ENCODE peak calls at places on chromosomes 5 and 9, in eight cellular contexts. One of them, this sample, is unnamed.
A peak's percentile ranks its signal among the peaks of the same experiment; 100 is the strongest.

GRCh38 chr5:140243855-140244254 is 59.0 kb downstream of the PFDN1 start:
- DNase-seq in NCI-H1092: peak; percentile 88
- DNase-seq in EH: no peak
- DNase-seq in GM12891: no peak
- DNase-seq in KBM-7: no peak
- DNase-seq in effector memory CD8-positive, alpha-beta T cell: no peak
- DNase-seq in T-cell: no peak
- DNase-seq in stimulated activated CD4-positive, alpha-beta T cell treated with anti-CD3 and anti-CD28 coated beads, Interleukin-4, amount 100 ng/mL, for 4 hours: no peak
- DNase-seq in this sample: no peak

GRCh38 chr5:176596069-176596656 is 13.8 kb downstream of the GPRIN1 start:
- DNase-seq in NCI-H1092: no peak
- DNase-seq in EH: no peak
- DNase-seq in GM12891: no peak
- DNase-seq in KBM-7: no peak
- DNase-seq in effector memory CD8-positive, alpha-beta T cell: no peak
- DNase-seq in T-cell: no peak
- DNase-seq in stimulated activated CD4-positive, alpha-beta T cell treated with anti-CD3 and anti-CD28 coated beads, Interleukin-4, amount 100 ng/mL, for 4 hours: no peak
- DNase-seq in this sample: no peak

GRCh38 chr5:56516034-56516433 is 282.9 kb upstream of the ANKRD55 start:
- DNase-seq in NCI-H1092: no peak
- DNase-seq in EH: no peak
- DNase-seq in GM12891: no peak
- DNase-seq in KBM-7: no peak
- DNase-seq in effector memory CD8-positive, alpha-beta T cell: no peak
- DNase-seq in T-cell: no peak
- DNase-seq in stimulated activated CD4-positive, alpha-beta T cell treated with anti-CD3 and anti-CD28 coated beads, Interleukin-4, amount 100 ng/mL, for 4 hours: no peak
- DNase-seq in this sample: no peak

GRCh38 chr9:110214553-110214952 is 6.6 kb upstream of the C9orf152 start:
- DNase-seq in NCI-H1092: no peak
- DNase-seq in EH: no peak
- DNase-seq in GM12891: no peak
- DNase-seq in KBM-7: no peak
- DNase-seq in effector memory CD8-positive, alpha-beta T cell: no peak
- DNase-seq in T-cell: no peak
- DNase-seq in stimulated activated CD4-positive, alpha-beta T cell treated with anti-CD3 and anti-CD28 coated beads, Interleukin-4, amount 100 ng/mL, for 4 hours: no peak
- DNase-seq in this sample: no peak

GRCh38 chr5:168713051-168713450 is 133.9 kb upstream of the PANK3 start:
- DNase-seq in NCI-H1092: no peak
- DNase-seq in EH: no peak
- DNase-seq in GM12891: no peak
- DNase-seq in KBM-7: no peak
- DNase-seq in effector memory CD8-positive, alpha-beta T cell: no peak
- DNase-seq in T-cell: no peak
- DNase-seq in stimulated activated CD4-positive, alpha-beta T cell treated with anti-CD3 and anti-CD28 coated beads, Interleukin-4, amount 100 ng/mL, for 4 hours: no peak
- DNase-seq in this sample: no peak

GRCh38 chr9:94948567-94949235 is 222.2 kb downstream of the AOPEP start:
- DNase-seq in NCI-H1092: no peak
- DNase-seq in EH: no peak
- DNase-seq in GM12891: no peak
- DNase-seq in KBM-7: no peak
- DNase-seq in effector memory CD8-positive, alpha-beta T cell: no peak
- DNase-seq in T-cell: no peak
- DNase-seq in stimulated activated CD4-positive, alpha-beta T cell treated with anti-CD3 and anti-CD28 coated beads, Interleukin-4, amount 100 ng/mL, for 4 hours: no peak
- DNase-seq in this sample: no peak

GRCh38 chr5:127942246-127943060 is 141.1 kb upstream of the SLC12A2 start:
- DNase-seq in NCI-H1092: no peak
- DNase-seq in EH: peak; percentile 61
- DNase-seq in GM12891: no peak
- DNase-seq in KBM-7: no peak
- DNase-seq in effector memory CD8-positive, alpha-beta T cell: no peak
- DNase-seq in T-cell: no peak
- DNase-seq in stimulated activated CD4-positive, alpha-beta T cell treated with anti-CD3 and anti-CD28 coated beads, Interleukin-4, amount 100 ng/mL, for 4 hours: no peak
- DNase-seq in this sample: no peak

GRCh38 chr5:146766013-146766412 is 112.5 kb downstream of the PPP2R2B start:
- DNase-seq in NCI-H1092: no peak
- DNase-seq in EH: peak; percentile 1
- DNase-seq in GM12891: no peak
- DNase-seq in KBM-7: no peak
- DNase-seq in effector memory CD8-positive, alpha-beta T cell: no peak
- DNase-seq in T-cell: no peak
- DNase-seq in stimulated activated CD4-positive, alpha-beta T cell treated with anti-CD3 and anti-CD28 coated beads, Interleukin-4, amount 100 ng/mL, for 4 hours: no peak
- DNase-seq in this sample: no peak

GRCh38 chr9:124062172-124062571 is 50.6 kb downstream of the LHX2 start:
- DNase-seq in NCI-H1092: no peak
- DNase-seq in EH: no peak
- DNase-seq in GM12891: no peak
- DNase-seq in KBM-7: no peak
- DNase-seq in effector memory CD8-positive, alpha-beta T cell: no peak
- DNase-seq in T-cell: no peak
- DNase-seq in stimulated activated CD4-positive, alpha-beta T cell treated with anti-CD3 and anti-CD28 coated beads, Interleukin-4, amount 100 ng/mL, for 4 hours: no peak
- DNase-seq in this sample: no peak

GRCh38 chr5:149796025-149796424 is 65.9 kb downstream of the PPARGC1B start:
- DNase-seq in NCI-H1092: no peak
- DNase-seq in EH: peak; percentile 41
- DNase-seq in GM12891: no peak
- DNase-seq in KBM-7: no peak
- DNase-seq in effector memory CD8-positive, alpha-beta T cell: no peak
- DNase-seq in T-cell: no peak
- DNase-seq in stimulated activated CD4-positive, alpha-beta T cell treated with anti-CD3 and anti-CD28 coated beads, Interleukin-4, amount 100 ng/mL, for 4 hours: no peak
- DNase-seq in this sample: no peak

GRCh38 chr5:1546556-1546955 is 22.8 kb upstream of the LPCAT1 start:
- DNase-seq in NCI-H1092: no peak
- DNase-seq in EH: no peak
- DNase-seq in GM12891: no peak
- DNase-seq in KBM-7: no peak
- DNase-seq in effector memory CD8-positive, alpha-beta T cell: no peak
- DNase-seq in T-cell: no peak
- DNase-seq in stimulated activated CD4-positive, alpha-beta T cell treated with anti-CD3 and anti-CD28 coated beads, Interleukin-4, amount 100 ng/mL, for 4 hours: no peak
- DNase-seq in this sample: no peak

GRCh38 chr5:153267506-153267905 is 223.0 kb upstream of the GRIA1 start:
- DNase-seq in NCI-H1092: no peak
- DNase-seq in EH: no peak
- DNase-seq in GM12891: no peak
- DNase-seq in KBM-7: no peak
- DNase-seq in effector memory CD8-positive, alpha-beta T cell: no peak
- DNase-seq in T-cell: no peak
- DNase-seq in stimulated activated CD4-positive, alpha-beta T cell treated with anti-CD3 and anti-CD28 coated beads, Interleukin-4, amount 100 ng/mL, for 4 hours: no peak
- DNase-seq in this sample: no peak

GRCh38 chr9:38233343-38233742 is 159.2 kb upstream of the ALDH1B1 start:
- DNase-seq in NCI-H1092: no peak
- DNase-seq in EH: no peak
- DNase-seq in GM12891: no peak
- DNase-seq in KBM-7: no peak
- DNase-seq in effector memory CD8-positive, alpha-beta T cell: no peak
- DNase-seq in T-cell: no peak
- DNase-seq in stimulated activated CD4-positive, alpha-beta T cell treated with anti-CD3 and anti-CD28 coated beads, Interleukin-4, amount 100 ng/mL, for 4 hours: no peak
- DNase-seq in this sample: no peak

GRCh38 chr5:116404792-116405191 is 169.8 kb downstream of the SEMA6A start:
- DNase-seq in NCI-H1092: no peak
- DNase-seq in EH: no peak
- DNase-seq in GM12891: no peak
- DNase-seq in KBM-7: no peak
- DNase-seq in effector memory CD8-positive, alpha-beta T cell: no peak
- DNase-seq in T-cell: no peak
- DNase-seq in stimulated activated CD4-positive, alpha-beta T cell treated with anti-CD3 and anti-CD28 coated beads, Interleukin-4, amount 100 ng/mL, for 4 hours: no peak
- DNase-seq in this sample: no peak

GRCh38 chr5:102314328-102314727 is 18.2 kb upstream of the SLCO4C1 start:
- DNase-seq in NCI-H1092: no peak
- DNase-seq in EH: no peak
- DNase-seq in GM12891: no peak
- DNase-seq in KBM-7: no peak
- DNase-seq in effector memory CD8-positive, alpha-beta T cell: no peak
- DNase-seq in T-cell: no peak
- DNase-seq in stimulated activated CD4-positive, alpha-beta T cell treated with anti-CD3 and anti-CD28 coated beads, Interleukin-4, amount 100 ng/mL, for 4 hours: no peak
- DNase-seq in this sample: no peak

GRCh38 chr9:21778300-21778699 is 24.1 kb upstream of the MTAP start:
- DNase-seq in NCI-H1092: no peak
- DNase-seq in EH: peak; percentile 81
- DNase-seq in GM12891: no peak
- DNase-seq in KBM-7: no peak
- DNase-seq in effector memory CD8-positive, alpha-beta T cell: no peak
- DNase-seq in T-cell: no peak
- DNase-seq in stimulated activated CD4-positive, alpha-beta T cell treated with anti-CD3 and anti-CD28 coated beads, Interleukin-4, amount 100 ng/mL, for 4 hours: no peak
- DNase-seq in this sample: no peak

GRCh38 chr9:35908484-35909125 is 685 bp upstream of the SPAAR start:
- DNase-seq in NCI-H1092: no peak
- DNase-seq in EH: peak; percentile 78
- DNase-seq in GM12891: no peak
- DNase-seq in KBM-7: no peak
- DNase-seq in effector memory CD8-positive, alpha-beta T cell: no peak
- DNase-seq in T-cell: no peak
- DNase-seq in stimulated activated CD4-positive, alpha-beta T cell treated with anti-CD3 and anti-CD28 coated beads, Interleukin-4, amount 100 ng/mL, for 4 hours: no peak
- DNase-seq in this sample: no peak

GRCh38 chr5:71013575-71013974 is 11.6 kb downstream of the NAIP start:
- DNase-seq in NCI-H1092: no peak
- DNase-seq in EH: no peak
- DNase-seq in GM12891: no peak
- DNase-seq in KBM-7: no peak
- DNase-seq in effector memory CD8-positive, alpha-beta T cell: no peak
- DNase-seq in T-cell: no peak
- DNase-seq in stimulated activated CD4-positive, alpha-beta T cell treated with anti-CD3 and anti-CD28 coated beads, Interleukin-4, amount 100 ng/mL, for 4 hours: no peak
- DNase-seq in this sample: no peak

GRCh38 chr5:124596595-124597388 is 149.6 kb downstream of the ZNF608 start:
- DNase-seq in NCI-H1092: no peak
- DNase-seq in EH: peak; percentile 75
- DNase-seq in GM12891: no peak
- DNase-seq in KBM-7: no peak
- DNase-seq in effector memory CD8-positive, alpha-beta T cell: no peak
- DNase-seq in T-cell: no peak
- DNase-seq in stimulated activated CD4-positive, alpha-beta T cell treated with anti-CD3 and anti-CD28 coated beads, Interleukin-4, amount 100 ng/mL, for 4 hours: no peak
- DNase-seq in this sample: peak; percentile 15

GRCh38 chr9:118533101-118533500 is 828.9 kb downstream of the TLR4 start:
- DNase-seq in NCI-H1092: no peak
- DNase-seq in EH: peak; percentile 46
- DNase-seq in GM12891: no peak
- DNase-seq in KBM-7: no peak
- DNase-seq in effector memory CD8-positive, alpha-beta T cell: no peak
- DNase-seq in T-cell: no peak
- DNase-seq in stimulated activated CD4-positive, alpha-beta T cell treated with anti-CD3 and anti-CD28 coated beads, Interleukin-4, amount 100 ng/mL, for 4 hours: no peak
- DNase-seq in this sample: peak; percentile 26

GRCh38 chr5:154653764-154654483 is 101.3 kb upstream of the LARP1 start:
- DNase-seq in NCI-H1092: no peak
- DNase-seq in EH: no peak
- DNase-seq in GM12891: no peak
- DNase-seq in KBM-7: peak; percentile 41
- DNase-seq in effector memory CD8-positive, alpha-beta T cell: no peak
- DNase-seq in T-cell: no peak
- DNase-seq in stimulated activated CD4-positive, alpha-beta T cell treated with anti-CD3 and anti-CD28 coated beads, Interleukin-4, amount 100 ng/mL, for 4 hours: no peak
- DNase-seq in this sample: no peak

GRCh38 chr5:167945542-167946384 is 345.7 kb upstream of the WWC1 start:
- DNase-seq in NCI-H1092: no peak
- DNase-seq in EH: peak; percentile 88
- DNase-seq in GM12891: no peak
- DNase-seq in KBM-7: no peak
- DNase-seq in effector memory CD8-positive, alpha-beta T cell: no peak
- DNase-seq in T-cell: no peak
- DNase-seq in stimulated activated CD4-positive, alpha-beta T cell treated with anti-CD3 and anti-CD28 coated beads, Interleukin-4, amount 100 ng/mL, for 4 hours: no peak
- DNase-seq in this sample: peak; percentile 87

GRCh38 chr5:43191740-43192557 is at the start of gene NIM1K:
- DNase-seq in NCI-H1092: peak; percentile 45
- DNase-seq in EH: peak; percentile 60
- DNase-seq in GM12891: peak; percentile 53
- DNase-seq in KBM-7: peak; percentile 37
- DNase-seq in effector memory CD8-positive, alpha-beta T cell: peak; percentile 15
- DNase-seq in T-cell: peak; percentile 17
- DNase-seq in stimulated activated CD4-positive, alpha-beta T cell treated with anti-CD3 and anti-CD28 coated beads, Interleukin-4, amount 100 ng/mL, for 4 hours: peak; percentile 21
- DNase-seq in this sample: no peak

GRCh38 chr9:107644774-107645463 is 155.3 kb upstream of the KLF4 start:
- DNase-seq in NCI-H1092: no peak
- DNase-seq in EH: peak; percentile 30
- DNase-seq in GM12891: no peak
- DNase-seq in KBM-7: no peak
- DNase-seq in effector memory CD8-positive, alpha-beta T cell: no peak
- DNase-seq in T-cell: peak; percentile 13
- DNase-seq in stimulated activated CD4-positive, alpha-beta T cell treated with anti-CD3 and anti-CD28 coated beads, Interleukin-4, amount 100 ng/mL, for 4 hours: no peak
- DNase-seq in this sample: no peak

GRCh38 chr5:125604104-125604503 is 819.1 kb upstream of the GRAMD2B start:
- DNase-seq in NCI-H1092: no peak
- DNase-seq in EH: no peak
- DNase-seq in GM12891: no peak
- DNase-seq in KBM-7: no peak
- DNase-seq in effector memory CD8-positive, alpha-beta T cell: no peak
- DNase-seq in T-cell: no peak
- DNase-seq in stimulated activated CD4-positive, alpha-beta T cell treated with anti-CD3 and anti-CD28 coated beads, Interleukin-4, amount 100 ng/mL, for 4 hours: no peak
- DNase-seq in this sample: no peak

GRCh38 chr9:137613738-137614523 is 4.9 kb upstream of the EHMT1 start:
- DNase-seq in NCI-H1092: no peak
- DNase-seq in EH: no peak
- DNase-seq in GM12891: no peak
- DNase-seq in KBM-7: no peak
- DNase-seq in effector memory CD8-positive, alpha-beta T cell: no peak
- DNase-seq in T-cell: no peak
- DNase-seq in stimulated activated CD4-positive, alpha-beta T cell treated with anti-CD3 and anti-CD28 coated beads, Interleukin-4, amount 100 ng/mL, for 4 hours: no peak
- DNase-seq in this sample: no peak

GRCh38 chr9:81522721-81523551 is 166.4 kb downstream of the TLE1 start:
- DNase-seq in NCI-H1092: peak; percentile 26
- DNase-seq in EH: peak; percentile 77
- DNase-seq in GM12891: no peak
- DNase-seq in KBM-7: peak; percentile 24
- DNase-seq in effector memory CD8-positive, alpha-beta T cell: no peak
- DNase-seq in T-cell: no peak
- DNase-seq in stimulated activated CD4-positive, alpha-beta T cell treated with anti-CD3 and anti-CD28 coated beads, Interleukin-4, amount 100 ng/mL, for 4 hours: no peak
- DNase-seq in this sample: no peak

GRCh38 chr5:53360811-53361210 is 119.6 kb upstream of the FST start:
- DNase-seq in NCI-H1092: no peak
- DNase-seq in EH: peak; percentile 93
- DNase-seq in GM12891: no peak
- DNase-seq in KBM-7: no peak
- DNase-seq in effector memory CD8-positive, alpha-beta T cell: no peak
- DNase-seq in T-cell: no peak
- DNase-seq in stimulated activated CD4-positive, alpha-beta T cell treated with anti-CD3 and anti-CD28 coated beads, Interleukin-4, amount 100 ng/mL, for 4 hours: no peak
- DNase-seq in this sample: peak; percentile 80

GRCh38 chr5:14166437-14166836 is 23.3 kb downstream of the TRIO start:
- DNase-seq in NCI-H1092: no peak
- DNase-seq in EH: no peak
- DNase-seq in GM12891: no peak
- DNase-seq in KBM-7: no peak
- DNase-seq in effector memory CD8-positive, alpha-beta T cell: no peak
- DNase-seq in T-cell: no peak
- DNase-seq in stimulated activated CD4-positive, alpha-beta T cell treated with anti-CD3 and anti-CD28 coated beads, Interleukin-4, amount 100 ng/mL, for 4 hours: no peak
- DNase-seq in this sample: no peak

This sample was measured in HS-27A.